ENCODE peak calls at places on chromosomes 11 and 22, in eight cellular contexts. J is tibial nerve; Q is Peyer's patch; N is HCT116; U is PC-3; R is heart left ventricle; S is CD4-positive, CD25-positive, alpha-beta regulatory T cell; H is endothelial cell of umbilical vein. E is an unnamed sample.

GRCh38 chr11:104968856-104969776 is 742 bp upstream of the CASP4 start:
- DNase-seq in R (peak; percentile 32), J (peak; percentile 7), H (peak; percentile 64), Q (peak; percentile 57), N (no peak), U (peak; percentile 18), S (no peak), E (peak; percentile 54)

GRCh38 chr11:117096140-117096972 is 1.9 kb downstream of the SIK3 start:
- DNase-seq in S (peak; percentile 49), U (no peak), Q (no peak), N (no peak), R (no peak), H (no peak), J (no peak), E (peak; percentile 57)

GRCh38 chr22:20793386-20794131 is 19.6 kb downstream of the SERPIND1 start:
- DNase-seq in N (no peak), J (no peak), S (no peak), R (no peak), U (no peak), H (no peak), Q (no peak), E (no peak)

GRCh38 chr11:36215688-36216050 is 73.6 kb downstream of the COMMD9 start:
- DNase-seq in R (no peak), J (no peak), Q (no peak), N (no peak), S (no peak), U (no peak), H (no peak), E (no peak)

GRCh38 chr22:35446365-35446764 is 46.4 kb downstream of the MCM5 start:
- DNase-seq in N (no peak), U (peak; percentile 60), Q (peak; percentile 48), J (no peak), H (peak; percentile 50), R (no peak), S (no peak), E (peak; percentile 85)

GRCh38 chr11:72015511-72016061 is 16.9 kb downstream of the IL18BP start:
- DNase-seq in U (peak; percentile 42), S (no peak), H (no peak), J (no peak), R (no peak), Q (no peak), N (no peak), E (no peak)

GRCh38 chr11:2709429-2709828 is 9.6 kb upstream of the KCNQ1OT1 start:
- DNase-seq in R (no peak), H (no peak), S (no peak), Q (no peak), U (no peak), J (peak; percentile 37), N (no peak), E (peak; percentile 89)

GRCh38 chr22:49910229-49911155 is 7.7 kb downstream of the ALG12 start:
- DNase-seq in U (no peak), S (no peak), H (no peak), N (no peak), J (no peak), Q (no peak), R (no peak), E (no peak)

GRCh38 chr11:42066113-42066512 is 606.7 kb upstream of the LRRC4C start:
- DNase-seq in U (peak; percentile 39), H (no peak), N (no peak), J (no peak), Q (no peak), S (no peak), R (peak; percentile 15), E (no peak)

GRCh38 chr11:704189-704798 is 1.7 kb upstream of the EPS8L2 start:
- DNase-seq in S (no peak), U (no peak), J (no peak), H (no peak), Q (no peak), R (no peak), N (no peak), E (no peak)

GRCh38 chr11:82577246-82577645 is 156.4 kb downstream of the FAM181B start:
- DNase-seq in U (no peak), S (no peak), H (no peak), N (no peak), Q (peak; percentile 36), J (no peak), R (no peak), E (no peak)

GRCh38 chr22:45642966-45643365 is 28.7 kb upstream of the ATXN10 start:
- DNase-seq in U (no peak), Q (no peak), J (no peak), H (no peak), S (peak; percentile 27), N (no peak), R (no peak), E (no peak)

GRCh38 chr11:47620836-47621378 is 21.5 kb downstream of the MTCH2 start:
- DNase-seq in Q (no peak), J (no peak), U (no peak), S (no peak), H (peak; percentile 68), R (no peak), N (no peak), E (no peak)

GRCh38 chr11:47616726-47617416 is 22.7 kb upstream of the C1QTNF4 start:
- DNase-seq in U (peak; percentile 46), H (peak; percentile 68), S (peak; percentile 49), J (peak; percentile 83), Q (no peak), N (peak; percentile 21), R (peak; percentile 64), E (peak; percentile 90)

GRCh38 chr11:47615249-47615648 is 21.0 kb upstream of the C1QTNF4 start:
- DNase-seq in S (no peak), J (no peak), R (no peak), H (no peak), U (no peak), N (no peak), Q (no peak), E (no peak)

GRCh38 chr11:47617417-47617809 is 23.2 kb upstream of the C1QTNF4 start:
- DNase-seq in J (no peak), Q (no peak), H (peak; percentile 26), S (no peak), N (no peak), U (peak; percentile 37), R (no peak), E (peak; percentile 84)
- H3K36me3 ChIP-seq in J (peaks cover 48% of the 10 kb centered on the region), Q (no peaks in the 10 kb centered on the region), H (peaks cover 5% of the 10 kb centered on the region), S (peaks cover 38% of the 10 kb centered on the region), N (peaks cover 25% of the 10 kb centered on the region), U (peaks cover 29% of the 10 kb centered on the region), R (no peaks in the 10 kb centered on the region), E (peaks cover 63% of the 10 kb centered on the region)

GRCh38 chr22:29704528-29705285 is 15.1 kb upstream of the CABP7 start:
- DNase-seq in N (no peak), Q (no peak), S (no peak), H (no peak), U (peak; percentile 60), J (peak; percentile 16), R (no peak), E (peak; percentile 18)

GRCh38 chr22:29702931-29703594 is 16.7 kb upstream of the CABP7 start:
- DNase-seq in R (no peak), J (no peak), N (no peak), S (peak; percentile 19), Q (no peak), H (no peak), U (no peak), E (no peak)

GRCh38 chr22:29705651-29706050 is 14.2 kb upstream of the CABP7 start:
- DNase-seq in J (no peak), R (no peak), Q (no peak), N (no peak), U (no peak), H (no peak), S (no peak), E (no peak)

GRCh38 chr22:29702025-29702930 is 17.5 kb upstream of the CABP7 start:
- DNase-seq in J (no peak), Q (peak; percentile 67), R (no peak), N (no peak), H (no peak), U (peak; percentile 51), S (peak; percentile 17), E (no peak)

DNA sequence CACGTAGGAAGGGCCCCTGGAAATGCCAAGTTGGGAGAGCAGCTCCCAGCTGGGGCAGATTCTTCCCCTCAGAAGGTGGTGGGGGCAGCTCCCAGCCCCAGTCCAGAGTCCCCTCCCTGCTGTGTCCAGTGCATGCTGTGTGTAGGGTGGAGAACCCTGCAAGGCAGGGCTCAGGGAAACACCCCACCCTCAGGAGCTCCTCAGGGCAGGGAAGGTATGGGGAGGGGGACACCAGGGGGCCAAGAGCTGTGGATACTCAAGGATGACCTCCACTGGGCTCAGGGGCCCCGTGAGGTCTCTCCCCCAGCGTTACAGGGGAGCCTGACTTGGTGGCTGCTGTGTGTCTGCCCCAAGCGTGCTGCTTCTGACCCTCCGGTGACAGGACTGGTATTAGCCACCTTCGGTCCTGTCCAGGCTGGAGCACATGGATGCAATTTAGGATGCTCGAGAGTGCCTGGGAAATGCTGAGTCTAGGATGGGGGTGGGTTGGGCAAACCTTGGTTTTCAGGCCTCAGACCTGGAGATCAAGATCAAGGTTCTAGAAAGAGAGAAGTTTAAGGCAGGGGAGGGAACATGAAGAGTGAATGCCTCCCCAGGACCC is 16.1 kb upstream of the CABP7 start:
- DNase-seq in J (no peak), U (no peak), R (no peak), N (no peak), S (no peak), H (no peak), Q (no peak), E (no peak)
- H3K4me3 ChIP-seq in J (no peak overlapping the region), U (no peak overlapping the region), R (no peak overlapping the region), N (no peak overlapping the region), S (no peak overlapping the region), H (no peak overlapping the region), Q (no peak overlapping the region), E (no peak overlapping the region)

DNA sequence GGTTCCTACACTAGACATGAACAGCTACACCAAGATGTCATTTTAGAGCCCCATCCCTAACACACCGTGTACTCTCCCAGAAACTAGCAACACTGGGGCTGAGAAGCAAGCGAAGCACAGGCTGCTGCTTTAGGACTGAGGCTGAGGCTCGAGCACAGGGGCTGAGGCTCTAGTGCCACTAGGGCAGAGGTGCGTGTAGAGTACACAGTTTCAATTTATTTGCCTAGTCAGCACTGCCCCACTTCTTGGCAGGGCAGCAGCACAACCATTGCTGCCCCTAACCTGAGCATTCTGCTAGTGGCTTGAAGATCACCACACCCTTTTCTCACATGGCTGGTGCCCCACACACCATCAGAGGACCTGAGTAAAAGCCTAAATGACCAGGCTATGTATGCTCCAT is 713.2 kb downstream of the LRRC4C start:
- DNase-seq in J (no peak), R (no peak), Q (no peak), N (no peak), S (no peak), H (no peak), U (no peak), E (no peak)
- H3K4me1 ChIP-seq in J (no peaks in the 10 kb centered on the region), R (no peaks in the 10 kb centered on the region), Q (no peaks in the 10 kb centered on the region), N (no peaks in the 10 kb centered on the region), S (no peaks in the 10 kb centered on the region), H (no peaks in the 10 kb centered on the region), U (no peaks in the 10 kb centered on the region), E (no peaks in the 10 kb centered on the region)

GRCh38 chr11:35193767-35194166 is 54.8 kb downstream of the CD44 start:
- DNase-seq in U (no peak), N (no peak), Q (no peak), R (no peak), J (no peak), H (no peak), S (no peak), E (no peak)

GRCh38 chr11:35187996-35188395 is 49.0 kb downstream of the CD44 start:
- DNase-seq in U (no peak), Q (no peak), J (no peak), R (no peak), N (no peak), H (no peak), S (no peak), E (no peak)

GRCh38 chr11:35190804-35191348 is 51.9 kb downstream of the CD44 start:
- DNase-seq in N (no peak), S (no peak), Q (no peak), H (no peak), R (no peak), J (no peak), U (no peak), E (peak; percentile 75)

GRCh38 chr11:35192347-35192746 is 53.4 kb downstream of the CD44 start:
- DNase-seq in S (no peak), J (no peak), N (no peak), R (peak; percentile 56), H (peak; percentile 37), Q (peak; percentile 54), U (no peak), E (no peak)
- H3K36me3 ChIP-seq in S (peaks cover 100% of the 10 kb centered on the region), J (peaks cover 25% of the 10 kb centered on the region), N (peaks cover 57% of the 10 kb centered on the region), R (no peaks in the 10 kb centered on the region), H (peaks cover 4% of the 10 kb centered on the region), Q (no peaks in the 10 kb centered on the region), U (peaks cover 91% of the 10 kb centered on the region), E (peaks cover 91% of the 10 kb centered on the region)

E was measured in adipocyte.